ENCODE peak calls at places on chromosomes 13 and 19, in four cellular contexts. O is fibroblast of lung, P is psoas muscle, W is tibial nerve. M is an unnamed sample.

GRCh38 chr19:40717880-40718773 is 1.2 kb downstream of the ITPKC start:
- DNase-seq in O (peak; percentile 10), P (peak; percentile 58), W (no peak), M (no peak)

GRCh38 chr13:45361596-45362206 is 20.7 kb upstream of the TPT1 start:
- DNase-seq in O (peak; percentile 68), P (no peak), W (no peak), M (no peak)

GRCh38 chr19:19460761-19461265 is 54.5 kb downstream of the TSSK6 start:
- DNase-seq in O (no peak), P (peak; percentile 71), W (peak; percentile 33), M (peak; percentile 79)

GRCh38 chr19:31289976-31290375 is 59.3 kb downstream of the TSHZ3 start:
- DNase-seq in O (no peak), P (no peak), W (no peak), M (no peak)

GRCh38 chr13:35378939-35379338 is 97.5 kb downstream of the MAB21L1 start:
- DNase-seq in O (peak; percentile 45), P (no peak), W (no peak), M (no peak)

GRCh38 chr13:46183018-46183940 is 1.3 kb upstream of the LCP1 start:
- DNase-seq in O (no peak), P (no peak), W (no peak), M (no peak)

GRCh38 chr13:111204438-111205177 is 89.5 kb downstream of the ARHGEF7 start:
- DNase-seq in O (peak; percentile 70), P (peak; percentile 60), W (peak; percentile 54), M (peak; percentile 87)

GRCh38 chr19:35846038-35846668 is 6.2 kb downstream of the NPHS1 start:
- DNase-seq in O (no peak), P (no peak), W (no peak), M (no peak)

GRCh38 chr13:40986328-40986856 is 32.7 kb downstream of the ELF1 start:
- DNase-seq in O (peak; percentile 47), P (no peak), W (no peak), M (no peak)

GRCh38 chr19:3710265-3710812 is 2.2 kb downstream of the TJP3 start:
- DNase-seq in O (peak; percentile 40), P (peak; percentile 62), W (peak; percentile 47), M (peak; percentile 79)

GRCh38 chr19:54475706-54476105 is 2.6 kb upstream of the CDC42EP5 start:
- DNase-seq in O (no peak), P (no peak), W (no peak), M (no peak)

GRCh38 chr19:16670291-16670690 is 9.4 kb downstream of the TMEM38A start:
- DNase-seq in O (no peak), P (no peak), W (no peak), M (no peak)

GRCh38 chr13:79267560-79267959 is 138.5 kb downstream of the RBM26 start:
- DNase-seq in O (no peak), P (no peak), W (no peak), M (no peak)

GRCh38 chr13:49935171-49936084 is 712 bp downstream of the SPRYD7 start:
- DNase-seq in O (peak; percentile 70), P (peak; percentile 57), W (no peak), M (no peak)

GRCh38 chr13:22041741-22042140 is 370.9 kb downstream of the FGF9 start:
- DNase-seq in O (no peak), P (no peak), W (no peak), M (no peak)

GRCh38 chr13:113996081-113996911 is 22.4 kb upstream of the C13orf46 start:
- DNase-seq in O (no peak), P (peak; percentile 9), W (no peak), M (no peak)

GRCh38 chr13:45602183-45602582 is 13.4 kb downstream of the ERICH6B start:
- DNase-seq in O (peak; percentile 12), P (no peak), W (no peak), M (no peak)

GRCh38 chr13:44969858-44970484 is 19.3 kb downstream of the NUFIP1 start:
- DNase-seq in O (peak; percentile 66), P (no peak), W (no peak), M (no peak)

GRCh38 chr13:27374650-27375049 is 49.8 kb upstream of the GTF3A start:
- DNase-seq in O (peak; percentile 82), P (peak; percentile 31), W (peak; percentile 21), M (no peak)

GRCh38 chr19:19615086-19615485 is 3.4 kb downstream of the PBX4 start:
- DNase-seq in O (peak; percentile 45), P (no peak), W (no peak), M (no peak)

GRCh38 chr19:29620931-29621351 is 14.9 kb downstream of the POP4 start:
- DNase-seq in O (no peak), P (no peak), W (no peak), M (no peak)

GRCh38 chr13:98509271-98510155 is 67.4 kb downstream of the STK24 start:
- DNase-seq in O (peak; percentile 89), P (peak; percentile 60), W (no peak), M (peak; percentile 33)

GRCh38 chr13:69617587-69617986 is 490.0 kb upstream of the ATXN8OS start:
- DNase-seq in O (no peak), P (no peak), W (no peak), M (no peak)

GRCh38 chr13:35478384-35479222 is 2.1 kb upstream of the MAB21L1 start:
- DNase-seq in O (no peak), P (no peak), W (no peak), M (no peak)

GRCh38 chr19:1045247-1045603 is 5.3 kb downstream of the ABCA7 start:
- DNase-seq in O (no peak), P (peak; percentile 20), W (no peak), M (no peak)

GRCh38 chr19:13069415-13070369 is 33.0 kb downstream of the LYL1 start:
- DNase-seq in O (peak; percentile 37), P (no peak), W (no peak), M (no peak)

GRCh38 chr13:106612688-106613087 is 44.8 kb upstream of the ARGLU1 start:
- DNase-seq in O (no peak), P (peak; percentile 74), W (peak; percentile 82), M (no peak)

GRCh38 chr19:49953376-49953775 is 7.6 kb downstream of the SIGLEC11 start:
- DNase-seq in O (no peak), P (no peak), W (no peak), M (no peak)

GRCh38 chr13:48641404-48641803 is 12.3 kb upstream of the CYSLTR2 start:
- DNase-seq in O (no peak), P (no peak), W (no peak), M (no peak)

GRCh38 chr19:55956431-55956830 is 8.8 kb downstream of the NLRP8 start:
- DNase-seq in O (no peak), P (no peak), W (no peak), M (no peak)

GRCh38 chr13:100852146-100852545 is 177.6 kb upstream of the TMTC4 start:
- DNase-seq in O (no peak), P (no peak), W (no peak), M (no peak)

GRCh38 chr13:100854091-100854490 is 179.5 kb upstream of the TMTC4 start:
- DNase-seq in O (no peak), P (no peak), W (no peak), M (no peak)

DNA sequence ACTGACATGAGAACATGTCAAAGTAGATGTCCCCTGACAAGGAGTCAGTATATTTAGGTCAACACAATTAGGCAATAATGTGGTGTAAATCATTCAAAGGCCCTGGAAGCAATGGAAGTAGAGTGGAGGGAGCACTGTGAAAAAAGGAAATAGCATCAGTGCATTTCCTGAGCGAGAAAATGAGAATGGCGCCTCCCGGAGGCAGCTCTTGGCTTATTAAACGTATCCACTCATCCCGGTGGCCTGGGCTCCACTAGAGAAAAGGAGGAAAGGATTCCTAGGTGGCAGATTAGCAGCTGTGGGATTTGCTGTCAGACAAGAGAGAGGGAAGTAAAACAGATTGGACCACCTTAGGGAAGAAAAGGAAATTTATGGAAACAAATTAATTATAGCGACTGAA is 173.7 kb upstream of the TMTC4 start:
- DNase-seq in O (no peak), P (no peak), W (no peak), M (no peak)
- TF ChIP-seq CTCF in O (no peak), P (no peak), W (no peak), M (no peak)

DNA sequence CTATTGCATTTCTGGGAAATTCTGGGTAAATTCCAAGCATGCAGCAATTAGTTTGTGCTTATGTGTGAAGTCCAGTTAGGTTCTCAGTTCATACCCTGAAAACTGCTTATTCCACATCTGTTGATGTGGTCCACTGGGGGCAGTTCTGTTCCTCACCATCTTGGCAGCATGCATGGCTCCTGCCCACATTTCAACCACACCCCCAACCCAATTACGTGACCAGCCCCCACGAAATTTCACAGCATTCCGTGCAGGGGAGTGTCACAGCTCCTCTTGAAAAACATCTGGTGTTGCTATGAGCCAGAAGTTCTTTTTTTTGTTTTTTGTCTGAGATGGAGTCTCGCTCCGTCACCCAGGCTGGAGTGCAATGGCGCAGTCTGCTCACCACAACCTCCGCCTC is 9.1 kb upstream of the ERVK3-1 start:
- DNase-seq in O (no peak), P (no peak), W (no peak), M (no peak)
- H3K36me3 ChIP-seq in O (peaks cover 21% of the 10 kb centered on the region), P (peaks cover 23% of the 10 kb centered on the region), W (peaks cover 11% of the 10 kb centered on the region), M (peaks cover 99% of the 10 kb centered on the region)

GRCh38 chr13:88937381-88937780 is 1266.2 kb downstream of the SLITRK5 start:
- DNase-seq in O (no peak), P (no peak), W (no peak), M (no peak)
- H3K27ac ChIP-seq in O (no peak overlapping the region), P (no peak overlapping the region), W (no peak overlapping the region), M (no peak overlapping the region)

GRCh38 chr19:41933131-41933458 is 4.8 kb upstream of the ERFL start:
- DNase-seq in O (no peak), P (no peak), W (no peak), M (no peak)

GRCh38 chr19:41932259-41933130 is 4.2 kb upstream of the ERFL start:
- DNase-seq in O (no peak), P (no peak), W (no peak), M (no peak)

GRCh38 chr19:41930322-41930722 is 2.1 kb upstream of the ERFL start:
- DNase-seq in O (no peak), P (no peak), W (no peak), M (no peak)

GRCh38 chr19:41929536-41930071 is 1.4 kb upstream of the ERFL start:
- DNase-seq in O (no peak), P (no peak), W (no peak), M (no peak)

DNA sequence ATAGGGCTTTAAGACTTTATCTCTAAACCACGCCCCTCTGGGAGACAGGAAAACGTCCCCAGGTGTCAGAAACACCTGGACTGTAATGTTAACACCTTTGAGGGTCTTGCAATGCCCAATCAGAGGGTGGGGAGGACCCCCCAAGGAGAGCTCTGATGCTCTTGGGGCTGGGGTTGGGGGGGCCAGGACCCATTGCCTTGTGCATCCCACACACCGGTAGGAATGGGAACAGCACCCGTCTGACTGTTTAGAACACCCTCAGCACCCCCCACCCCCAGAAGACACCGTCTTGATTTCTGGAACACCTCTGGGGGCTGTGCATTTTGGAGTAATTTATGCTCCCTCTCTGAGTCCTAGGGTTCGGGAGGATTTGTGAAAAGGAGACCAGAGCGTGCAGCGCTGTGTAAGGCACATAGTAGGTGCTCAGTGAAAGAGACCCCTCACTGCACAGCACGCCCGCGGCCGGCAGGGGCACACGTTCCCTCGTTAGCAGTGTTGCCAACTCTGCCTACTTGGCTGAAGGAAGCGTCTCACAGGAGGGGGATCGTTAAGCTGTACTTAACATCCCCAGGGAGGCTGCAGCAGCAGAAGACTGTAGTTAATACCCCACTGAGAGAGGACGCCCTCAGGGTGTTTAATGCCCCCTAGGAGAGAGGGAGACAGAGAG is 2.8 kb upstream of the ERFL start:
- DNase-seq in O (no peak), P (no peak), W (no peak), M (no peak)
- TF ChIP-seq CTCF in O (peak; percentile 15), P (no peak), W (no peak), M (no peak)

M was measured in ascending aorta.